ENCODE peak calls at places on chromosomes 12 and 14, in four cellular contexts. U, E, J and I are unnamed samples.

GRCh38 chr12:52230364-52231281 is 2.4 kb upstream of the KRT7 start:
- DNase-seq in E (no peak), J (no peak), U (no peak), I (no peak)

GRCh38 chr14:105436891-105437722 is 17.5 kb downstream of the MTA1 start:
- DNase-seq in J (no peak), E (no peak), U (no peak), I (no peak)

GRCh38 chr12:85489194-85489593 is 209.2 kb downstream of the ALX1 start:
- DNase-seq in J (no peak), E (peak), U (no peak), I (no peak)

GRCh38 chr12:95115641-95116040 is 42.2 kb upstream of the NR2C1 start:
- DNase-seq in E (no peak), J (no peak), U (no peak), I (no peak)

GRCh38 chr12:57821474-57822214 is 3.1 kb upstream of the AVIL start:
- DNase-seq in U (no peak), J (no peak), E (no peak), I (no peak)

GRCh38 chr12:31897791-31898503 is 61.3 kb upstream of the RESF1 start:
- DNase-seq in U (no peak), E (peak), J (no peak), I (no peak)

GRCh38 chr12:83065562-83065961 is 378.9 kb downstream of the TMTC2 start:
- DNase-seq in U (no peak), E (no peak), J (no peak), I (no peak)

GRCh38 chr12:14554281-14555008 is 13.2 kb downstream of the PLBD1 start:
- DNase-seq in J (no peak), U (no peak), E (peak), I (no peak)

GRCh38 chr12:102917026-102917787 is at the start of gene PAH:
- DNase-seq in U (peak), E (no peak), J (peak), I (no peak)

GRCh38 chr14:101174980-101175606 is 271.6 kb upstream of the RTL1 start:
- DNase-seq in J (no peak), E (no peak), U (no peak), I (no peak)

GRCh38 chr12:26697217-26697616 is 135.8 kb downstream of the ITPR2 start:
- DNase-seq in U (no peak), J (no peak), E (no peak), I (no peak)